ENCODE peak calls at places on chromosomes 1 and 21, in six cellular contexts. S, L, R, M, Z and V are unnamed samples.

GRCh38 chr1:246907472-246907871 is 24.3 kb downstream of the AHCTF1 start:
- DNase-seq in S (peak), Z (no peak), M (peak), R (no peak), L (peak), V (peak)

GRCh38 chr1:32828341-32828740 is 10.9 kb downstream of the S100PBP start:
- DNase-seq in L (no peak), M (peak), Z (no peak), R (no peak), S (peak), V (no peak)

GRCh38 chr1:171221665-171222591 is 26.4 kb upstream of the FMO1 start:
- DNase-seq in M (no peak), R (no peak), Z (no peak), L (no peak), S (peak), V (no peak)

GRCh38 chr1:39333296-39333695 is 128.8 kb downstream of the MACF1 start:
- DNase-seq in R (no peak), L (no peak), Z (no peak), M (no peak), S (peak), V (no peak)

GRCh38 chr1:217585577-217585976 is 45.3 kb downstream of the GPATCH2 start:
- DNase-seq in S (peak), L (no peak), M (no peak), R (no peak), Z (no peak), V (no peak)

GRCh38 chr1:205714190-205714905 is 34.0 kb upstream of the SLC45A3 start:
- DNase-seq in Z (no peak), L (no peak), S (peak), R (no peak), M (no peak), V (no peak)

GRCh38 chr1:53982034-53982761 is 35.8 kb downstream of the LDLRAD1 start:
- DNase-seq in S (peak), Z (no peak), M (peak), R (no peak), L (no peak), V (no peak)

GRCh38 chr1:204003536-204003935 is 69.4 kb upstream of the SOX13 start:
- DNase-seq in R (no peak), L (no peak), M (peak), Z (no peak), S (no peak), V (no peak)

GRCh38 chr1:203178083-203178482 is 2.5 kb upstream of the MYBPH start:
- DNase-seq in Z (no peak), L (no peak), S (no peak), R (no peak), M (no peak), V (no peak)

GRCh38 chr21:31397515-31397926 is 53.5 kb upstream of the TIAM1 start:
- DNase-seq in R (peak), L (no peak), S (no peak), Z (no peak), M (no peak), V (peak)

GRCh38 chr1:151680812-151681211 is 35.8 kb downstream of the CELF3 start:
- DNase-seq in Z (no peak), R (no peak), L (no peak), S (peak), M (no peak), V (no peak)

GRCh38 chr1:27623327-27624212 is 11.4 kb downstream of the FGR start:
- DNase-seq in L (no peak), Z (no peak), M (no peak), R (no peak), S (no peak), V (no peak)

GRCh38 chr1:206808615-206809014 is 36.3 kb upstream of the IL10 start:
- DNase-seq in R (no peak), S (peak), Z (no peak), L (peak), M (peak), V (no peak)

GRCh38 chr1:102851616-102852015 is 256.7 kb downstream of the COL11A1 start:
- DNase-seq in L (no peak), S (peak), Z (no peak), M (no peak), R (no peak), V (no peak)

GRCh38 chr1:201089621-201090020 is 22.6 kb downstream of the CACNA1S start:
- DNase-seq in R (no peak), M (no peak), L (no peak), S (no peak), Z (no peak), V (no peak)

GRCh38 chr1:228284521-228284920 is 76.7 kb downstream of the OBSCN start:
- DNase-seq in R (no peak), L (no peak), S (no peak), M (no peak), Z (no peak), V (no peak)

GRCh38 chr1:227788279-227789041 is 27.0 kb upstream of the PRSS38 start:
- DNase-seq in M (peak), R (no peak), Z (peak), S (peak), L (peak), V (no peak)

GRCh38 chr1:174800221-174800791 is 199.4 kb upstream of the CACYBP start:
- DNase-seq in R (no peak), M (peak), Z (no peak), S (peak), L (peak), V (peak)

GRCh38 chr1:46448109-46448911 is 41.3 kb upstream of the DMBX1 start:
- DNase-seq in L (no peak), Z (peak), S (no peak), M (peak), R (no peak), V (no peak)

GRCh38 chr1:20280906-20281305 is 9.8 kb upstream of the VWA5B1 start:
- DNase-seq in R (no peak), S (no peak), L (no peak), Z (no peak), M (no peak), V (no peak)

GRCh38 chr21:34511787-34512451 is at the start of gene KCNE1:
- DNase-seq in S (peak), L (no peak), M (no peak), Z (no peak), R (no peak), V (no peak)

GRCh38 chr1:185720633-185721272 is 13.4 kb upstream of the HMCN1 start:
- DNase-seq in Z (no peak), R (no peak), S (peak), M (peak), L (no peak), V (peak)

GRCh38 chr1:22976461-22977243 is 4.0 kb upstream of the LACTBL1 start:
- DNase-seq in L (peak), S (peak), Z (no peak), M (peak), R (peak), V (peak)

GRCh38 chr21:33584455-33584854 is 4.0 kb downstream of the DONSON start:
- DNase-seq in R (no peak), Z (no peak), S (no peak), M (no peak), L (no peak), V (no peak)

GRCh38 chr1:225809842-225810578 is at the start of gene EPHX1:
- DNase-seq in M (peak), Z (peak), R (peak), S (peak), L (peak), V (peak)

GRCh38 chr1:161763522-161764098 is 2.5 kb upstream of the ATF6 start:
- DNase-seq in L (peak), Z (no peak), S (peak), R (no peak), M (peak), V (no peak)

GRCh38 chr1:109814993-109815786 is 51.5 kb upstream of the EPS8L3 start:
- DNase-seq in S (no peak), R (no peak), L (peak), M (no peak), Z (no peak), V (no peak)

GRCh38 chr1:159854101-159854692 is 8.3 kb downstream of the VSIG8 start:
- DNase-seq in L (peak), Z (peak), R (peak), S (peak), M (peak), V (peak)

GRCh38 chr1:167517535-167518330 is 596 bp downstream of the CD247 start:
- DNase-seq in S (no peak), Z (peak), M (no peak), L (peak), R (no peak), V (no peak)

GRCh38 chr1:59006932-59007331 is 223.1 kb upstream of the JUN start:
- DNase-seq in R (no peak), L (no peak), Z (no peak), M (no peak), S (no peak), V (no peak)

GRCh38 chr1:173064011-173064410 is 13.3 kb upstream of the TNFSF18 start:
- DNase-seq in S (peak), R (no peak), M (no peak), Z (no peak), L (no peak), V (no peak)

GRCh38 chr1:244370060-244370637 is 81.6 kb downstream of the ADSS2 start:
- DNase-seq in S (no peak), M (no peak), L (no peak), Z (no peak), R (no peak), V (no peak)